ENCODE peak calls at places on chromosomes 6 and 20, in six cellular contexts. V is COR-L47, F is H7, R is mucosa of gallbladder, X is dorsolateral prefrontal cortex, A is Right ventricle myocardium superior. L is an unnamed sample.
A peak's percentile ranks its signal among the peaks of the same experiment; 100 is the strongest.

GRCh38 chr6:144955392-144955791 is 670.3 kb downstream of the UTRN start:
- DNase-seq in A (no peak), R (no peak), X (no peak), V (no peak), F (no peak), L (no peak)

GRCh38 chr20:25496968-25497401 is 88.3 kb downstream of the NINL start:
- DNase-seq in X (no peak), R (no peak), V (no peak), F (peak; percentile 27), A (no peak), L (no peak)

GRCh38 chr6:43997342-43997677 is 129.9 kb downstream of the MRPL14 start:
- DNase-seq in R (peak; percentile 55), A (peak; percentile 19), V (no peak), X (no peak), F (no peak), L (no peak)

GRCh38 chr6:70686548-70687133 is 19.0 kb downstream of the SMAP1 start:
- DNase-seq in V (peak; percentile 2), A (no peak), R (no peak), F (no peak), X (no peak), L (peak; percentile 50)

GRCh38 chr6:21457647-21458046 is 135.9 kb upstream of the SOX4 start:
- DNase-seq in R (no peak), V (no peak), X (no peak), A (no peak), F (no peak), L (no peak)

GRCh38 chr6:20630617-20631448 is 96.6 kb downstream of the CDKAL1 start:
- DNase-seq in F (no peak), A (no peak), V (peak; percentile 30), X (no peak), R (no peak), L (peak; percentile 94)

GRCh38 chr6:41502607-41503434 is 43.4 kb upstream of the FOXP4 start:
- DNase-seq in V (no peak), F (peak; percentile 92), R (no peak), A (peak; percentile 42), X (no peak), L (no peak)

GRCh38 chr6:169996652-169997051 is 245.2 kb downstream of the ERMARD start:
- DNase-seq in F (no peak), R (no peak), V (no peak), X (no peak), A (no peak), L (no peak)

GRCh38 chr20:561437-562231 is 18.0 kb upstream of the CSNK2A1 start:
- DNase-seq in A (peak; percentile 52), F (peak; percentile 85), X (peak; percentile 68), R (peak; percentile 69), V (peak; percentile 47), L (peak; percentile 34)

GRCh38 chr6:135812085-135812526 is 39.4 kb upstream of the PDE7B start:
- DNase-seq in R (peak; percentile 43), F (no peak), V (no peak), X (no peak), A (peak; percentile 48), L (no peak)

GRCh38 chr20:47749367-47749766 is 35.9 kb downstream of the SULF2 start:
- DNase-seq in X (no peak), R (peak; percentile 27), V (no peak), F (no peak), A (no peak), L (no peak)

L was measured in DMS79 treated with DMSO at 0.1 percent for 48 hours.